ENCODE peak calls at places on chromosomes 12 and 14, in four cellular contexts. A is K562, Y is GM12878, D is endothelial cell of umbilical vein. H is an unnamed sample.

GRCh38 chr14:93683241-93683640 is 105.0 kb downstream of the PRIMA1 start:
- DNase-seq in Y (no peak), A (peak; percentile 34), D (no peak), H (no peak)

GRCh38 chr14:82447586-82447985 is 913.9 kb upstream of the SEL1L start:
- DNase-seq in Y (no peak), A (no peak), D (no peak), H (no peak)

GRCh38 chr14:80979951-80980350 is 24.5 kb downstream of the TSHR start:
- DNase-seq in A (no peak), Y (no peak), D (no peak), H (no peak)

GRCh38 chr12:111407371-111408115 is 1.8 kb downstream of the SH2B3 start:
- DNase-seq in D (no peak), Y (no peak), A (no peak), H (no peak)

GRCh38 chr12:31558521-31558920 is 32.4 kb downstream of the DENND5B start:
- DNase-seq in D (no peak), Y (no peak), A (no peak), H (no peak)

GRCh38 chr12:63103489-63104131 is 47.4 kb downstream of the AVPR1A start:
- DNase-seq in D (peak; percentile 36), Y (no peak), A (peak; percentile 32), H (no peak)

GRCh38 chr12:124567035-124567672 is at the start of gene NCOR2:
- DNase-seq in A (peak; percentile 67), D (no peak), Y (no peak), H (no peak)

GRCh38 chr12:25615119-25615518 is 62.0 kb upstream of the LMNTD1 start:
- DNase-seq in D (peak; percentile 66), A (peak; percentile 25), Y (no peak), H (no peak)

GRCh38 chr14:70189678-70190077 is 927 bp upstream of the SLC8A3 start:
- DNase-seq in D (no peak), A (no peak), Y (no peak), H (no peak)

GRCh38 chr12:114131824-114132223 is 165.7 kb upstream of the RBM19 start:
- DNase-seq in Y (no peak), A (no peak), D (no peak), H (no peak)

GRCh38 chr12:112808176-112808575 is 16.6 kb downstream of the RPH3A start:
- DNase-seq in Y (no peak), A (no peak), D (no peak), H (no peak)

GRCh38 chr14:66965831-66966230 is 223.4 kb upstream of the GARIN2 start:
- DNase-seq in Y (no peak), D (no peak), A (no peak), H (no peak)

GRCh38 chr14:52077261-52077984 is 8.6 kb upstream of the NID2 start:
- DNase-seq in A (no peak), Y (no peak), D (no peak), H (no peak)

GRCh38 chr12:53709671-53710070 is 17.6 kb downstream of the CALCOCO1 start:
- DNase-seq in D (no peak), Y (no peak), A (no peak), H (no peak)

DNA sequence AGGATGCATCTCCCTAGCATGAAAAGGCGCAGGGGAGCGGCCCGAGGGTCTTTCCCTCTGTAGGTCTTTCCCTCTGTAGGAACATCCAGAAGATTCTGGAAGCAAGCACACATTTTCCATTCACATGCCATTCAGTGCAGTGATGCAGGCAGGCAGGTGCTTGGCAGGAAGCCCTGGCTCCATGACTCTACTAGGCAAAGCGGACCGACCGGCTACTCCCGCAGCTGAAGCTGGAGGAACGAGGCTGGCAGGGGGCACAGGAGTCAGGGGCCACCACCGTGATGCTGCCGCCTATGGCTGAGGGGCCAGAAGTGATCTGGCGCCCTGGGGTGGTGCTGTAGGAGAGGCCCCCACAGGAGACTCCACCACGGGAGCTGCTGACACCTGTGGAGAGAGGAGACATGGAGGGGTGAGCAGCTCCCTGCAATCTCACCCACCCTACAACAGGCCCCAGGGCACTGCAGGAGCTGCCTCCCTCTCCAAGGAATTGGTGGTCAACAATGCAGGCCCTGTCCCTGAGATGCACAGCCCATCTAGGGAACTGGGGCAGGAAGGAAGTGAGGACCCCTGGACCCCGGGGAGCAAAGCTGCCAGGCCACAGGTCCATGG is 6.5 kb downstream of the KRT85 start:
- DNase-seq in Y (no peak), A (no peak), D (no peak), H (no peak)
- TF ChIP-seq POLR2AphosphoS5 in Y (no peak), A (no peak), D (no peak), H (no peak)

DNA sequence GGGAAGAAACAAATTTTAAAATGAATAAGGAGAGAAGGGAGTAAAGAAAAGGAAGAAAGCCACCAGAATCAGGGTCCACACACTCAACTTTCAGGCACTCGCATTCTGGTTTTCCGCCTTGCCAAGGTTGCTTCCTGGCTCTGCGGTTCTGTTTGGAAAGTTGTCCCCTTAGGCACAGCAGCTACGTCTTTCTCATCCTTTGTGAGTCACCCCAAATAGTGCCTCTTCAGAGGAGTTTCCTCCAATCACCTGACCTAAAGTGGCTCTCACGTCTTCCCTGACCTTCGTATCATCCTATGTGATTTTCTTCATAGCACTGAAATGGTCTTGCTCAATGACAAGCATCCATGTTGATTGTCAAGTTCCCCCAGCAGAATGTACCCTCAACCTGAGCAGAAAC is 99.5 kb upstream of the TMCC3 start:
- DNase-seq in A (no peak), Y (no peak), D (no peak), H (no peak)
- TF ChIP-seq EZH2 in A (no peak), Y (no peak), D (no peak), H (no peak)

DNA sequence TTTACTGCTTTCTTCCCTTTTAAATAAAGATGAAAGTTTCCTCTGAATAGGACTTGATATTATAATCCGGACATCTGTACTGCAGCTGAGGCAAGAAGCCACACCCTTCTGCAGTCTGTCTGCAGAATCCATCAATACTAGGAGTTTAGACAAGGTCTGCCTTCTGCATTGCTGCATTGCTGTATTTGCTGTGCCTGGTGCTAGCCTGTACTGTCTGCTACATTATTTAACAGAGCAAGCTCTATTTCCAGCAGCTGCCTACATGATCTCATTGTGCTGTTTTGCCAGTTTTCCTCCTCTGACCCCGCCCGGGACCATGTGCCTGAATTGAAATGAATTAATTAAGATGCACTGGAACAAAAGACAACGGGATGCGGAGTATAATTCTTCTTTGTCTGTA is 1.7 kb downstream of the TUBA1A start:
- DNase-seq in Y (no peak), A (no peak), D (peak; percentile 50), H (no peak)
- TF ChIP-seq POLR2AphosphoS5 in Y (no peak), A (no peak), D (no peak), H (no peak)

DNA sequence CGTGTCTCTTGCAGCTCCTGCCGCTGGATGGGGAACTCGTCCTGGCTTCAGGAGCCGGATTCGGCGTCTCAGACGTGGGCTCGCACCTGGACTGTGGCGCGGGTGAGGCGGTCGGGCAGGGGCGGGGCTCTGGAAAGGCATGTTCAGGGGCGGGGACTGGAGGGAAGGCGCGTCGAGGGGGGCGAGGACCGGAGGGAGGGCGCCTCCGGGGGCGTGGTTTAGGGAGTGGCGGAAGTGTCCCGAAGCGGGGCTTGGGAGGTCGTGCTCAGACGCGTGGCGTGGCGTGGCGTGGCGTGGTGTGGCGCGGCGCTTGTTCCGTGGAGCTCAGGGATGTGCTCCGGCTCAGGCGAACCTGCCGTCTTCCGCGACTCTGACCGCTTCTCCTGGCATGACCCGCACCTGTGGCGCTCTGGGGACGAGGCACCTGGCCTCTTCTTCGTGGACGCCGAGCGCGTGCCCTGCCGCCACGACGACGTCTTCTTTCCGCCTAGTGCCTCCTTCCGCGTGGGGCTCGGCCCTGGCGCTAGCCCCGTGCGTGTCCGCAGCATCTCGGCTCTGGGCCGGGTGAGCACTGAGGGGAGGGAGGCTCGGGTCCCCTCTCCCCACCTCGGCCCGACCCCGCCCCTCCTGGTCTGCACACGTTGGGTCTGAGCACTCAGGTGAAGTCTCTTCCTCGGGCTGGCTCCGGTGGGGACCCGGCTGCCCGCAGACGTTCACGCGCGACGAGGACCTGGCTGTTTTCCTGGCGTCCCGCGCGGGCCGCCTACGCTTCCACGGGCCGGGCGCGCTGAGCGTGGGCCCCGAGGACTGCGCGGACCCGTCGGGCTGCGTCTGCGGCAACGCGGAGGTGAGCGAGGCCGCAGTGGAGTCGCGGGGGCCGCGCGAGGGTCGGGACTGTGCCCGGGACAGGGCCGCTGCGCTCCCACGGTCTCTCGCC is 6.2 kb downstream of the AMN start:
- DNase-seq in A (no peak), D (peak; percentile 24), Y (no peak), H (no peak)
- TF ChIP-seq EZH2 in A (no peak), D (no peak), Y (no peak), H (no peak)

DNA sequence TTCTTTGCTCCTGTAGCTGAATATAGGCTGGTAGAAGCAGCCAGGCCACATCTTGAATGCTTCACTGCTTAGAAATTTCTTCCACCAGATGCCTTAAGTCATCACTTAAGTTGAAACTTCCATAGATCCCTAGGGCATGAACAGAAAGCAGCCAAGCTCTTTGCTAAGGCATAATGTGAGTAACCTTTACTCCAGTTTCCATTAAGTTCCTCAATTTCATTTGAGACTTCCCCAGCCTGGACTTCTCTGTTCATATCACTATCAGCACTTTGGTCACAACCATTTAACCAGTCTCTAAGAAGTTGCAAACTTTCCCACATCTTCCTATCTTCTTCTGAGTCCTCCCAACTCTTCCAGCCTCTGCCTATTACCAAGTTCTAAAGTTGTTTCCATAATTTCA is 41.4 kb downstream of the ACSM4 start:
- DNase-seq in D (no peak), A (no peak), Y (no peak), H (no peak)
- TF ChIP-seq POLR2AphosphoS5 in D (no peak), A (no peak), Y (no peak), H (no peak)

GRCh38 chr12:132190834-132191500 is 46.7 kb downstream of the NOC4L start:
- DNase-seq in A (no peak), D (no peak), Y (no peak), H (no peak)

GRCh38 chr12:132188451-132189298 is 44.4 kb downstream of the NOC4L start:
- DNase-seq in D (no peak), A (no peak), Y (no peak), H (no peak)

GRCh38 chr12:132191715-132192553 is 47.7 kb downstream of the NOC4L start:
- DNase-seq in D (no peak), Y (no peak), A (no peak), H (no peak)

GRCh38 chr12:132189378-132190011 is 45.2 kb downstream of the NOC4L start:
- DNase-seq in A (peak; percentile 91), D (peak; percentile 77), Y (peak; percentile 31), H (peak; percentile 16)

GRCh38 chr12:132190012-132190755 is 45.9 kb downstream of the NOC4L start:
- DNase-seq in Y (no peak), A (no peak), D (no peak), H (no peak)
- TF ChIP-seq EZH2 in Y (no peak), A (no peak), D (no peak), H (no peak)

GRCh38 chr12:67651380-67651695 is 2.8 kb downstream of the DYRK2 start:
- DNase-seq in A (no peak), Y (no peak), D (peak; percentile 8), H (no peak)
- TF ChIP-seq POLR2AphosphoS5 in A (no peak), Y (no peak), D (no peak), H (no peak)

DNA sequence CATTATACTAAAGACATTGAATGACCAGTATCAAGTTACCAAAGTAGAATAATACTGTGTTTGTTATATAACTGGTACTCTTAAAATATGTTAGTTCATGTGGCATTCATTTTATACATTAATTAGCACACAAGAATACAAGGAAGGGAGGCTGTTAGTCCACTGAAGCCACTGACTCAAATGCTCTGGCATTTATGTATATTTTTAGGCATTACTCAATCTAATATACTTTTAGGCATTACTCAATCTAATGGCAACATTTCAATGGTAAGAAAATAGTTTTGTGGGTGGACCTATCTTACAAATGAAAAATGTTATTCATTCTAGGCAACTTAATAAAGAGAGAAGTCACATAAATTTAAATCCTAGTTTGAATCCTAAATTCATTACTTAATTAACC is 874.4 kb upstream of the USP15 start:
- DNase-seq in Y (no peak), D (no peak), A (no peak), H (no peak)
- TF ChIP-seq EZH2 in Y (no peak), D (no peak), A (no peak), H (no peak)